ENCODE peak calls at places on chromosomes 12 and 14, in eight cellular contexts. J is fibroblast of lung, R is ovary, O is HFF-Myc, Z is psoas muscle, G is mammary epithelial cell, N is cardiac muscle cell, D is SK-N-SH. T is an unnamed sample.

GRCh38 chr12:54019924-54020586 is 8.2 kb upstream of the HOXC6 start:
- DNase-seq in N (peak), D (no peak), R (peak), J (no peak), Z (peak), O (no peak), G (peak), T (no peak)

GRCh38 chr14:23173039-23173438 is 10.4 kb downstream of the SLC7A8 start:
- DNase-seq in N (no peak), O (no peak), R (no peak), G (no peak), J (no peak), D (no peak), Z (no peak), T (no peak)

GRCh38 chr12:13079440-13079906 is 24.0 kb downstream of the GSG1 start:
- DNase-seq in O (no peak), N (no peak), D (no peak), G (no peak), R (no peak), J (no peak), Z (no peak), T (no peak)

GRCh38 chr12:52148541-52149181 is 43.2 kb downstream of the KRT80 start:
- DNase-seq in N (no peak), Z (no peak), D (no peak), R (no peak), J (no peak), O (no peak), G (peak), T (peak)

GRCh38 chr12:96985515-96986362 is 78.7 kb downstream of the NEDD1 start:
- DNase-seq in D (no peak), R (no peak), Z (peak), N (peak), O (no peak), G (no peak), J (no peak), T (peak)

GRCh38 chr12:60106207-60106606 is 510.4 kb downstream of the SLC16A7 start:
- DNase-seq in G (no peak), R (no peak), O (peak), N (no peak), Z (no peak), J (peak), D (no peak), T (no peak)

GRCh38 chr12:45217846-45218245 is 2.0 kb downstream of the ANO6 start:
- DNase-seq in Z (no peak), D (no peak), R (no peak), J (no peak), N (no peak), O (no peak), G (no peak), T (no peak)

GRCh38 chr14:32941668-32942065 is 3.0 kb downstream of the NPAS3 start:
- DNase-seq in R (no peak), O (no peak), J (no peak), D (no peak), Z (no peak), N (no peak), G (no peak), T (no peak)

GRCh38 chr14:38611928-38612327 is 356.0 kb upstream of the CLEC14A start:
- DNase-seq in N (no peak), D (no peak), O (no peak), R (no peak), Z (no peak), G (no peak), J (no peak), T (no peak)

GRCh38 chr14:60514378-60515243 is 5.7 kb downstream of the SIX6 start:
- DNase-seq in J (no peak), N (peak), Z (peak), O (no peak), G (no peak), R (no peak), D (peak), T (peak)

GRCh38 chr14:79253576-79253975 is 957.7 kb downstream of the DIO2 start:
- DNase-seq in Z (no peak), J (no peak), G (no peak), O (no peak), D (no peak), R (no peak), N (no peak), T (no peak)

GRCh38 chr14:94079891-94080605 is 954 bp downstream of the DDX24 start:
- DNase-seq in O (peak), N (no peak), J (peak), D (no peak), G (no peak), R (no peak), Z (no peak), T (no peak)

GRCh38 chr12:38744056-38744455 is 161.3 kb downstream of the CPNE8 start:
- DNase-seq in Z (no peak), O (no peak), J (no peak), D (no peak), N (no peak), G (no peak), R (no peak), T (no peak)

GRCh38 chr14:41636492-41637392 is 30.1 kb downstream of the LRFN5 start:
- DNase-seq in R (no peak), G (no peak), D (no peak), J (no peak), N (no peak), Z (no peak), O (no peak), T (peak)

GRCh38 chr14:105414456-105415371 is 4.9 kb upstream of the MTA1 start:
- DNase-seq in O (no peak), G (peak), N (peak), R (peak), D (peak), Z (peak), J (peak), T (peak)

GRCh38 chr14:101004954-101005353 is 101.4 kb upstream of the RTL1 start:
- DNase-seq in Z (no peak), R (peak), J (peak), O (peak), G (no peak), N (no peak), D (no peak), T (no peak)

GRCh38 chr14:72262771-72263170 is 330.5 kb downstream of the RGS6 start:
- DNase-seq in R (no peak), D (no peak), Z (no peak), G (no peak), J (no peak), O (no peak), N (no peak), T (no peak)

GRCh38 chr14:33493990-33494389 is 456.9 kb downstream of the EGLN3 start:
- DNase-seq in G (no peak), D (no peak), Z (no peak), J (no peak), O (no peak), N (no peak), R (no peak), T (no peak)

GRCh38 chr14:101069666-101070362 is 166.3 kb upstream of the RTL1 start:
- DNase-seq in R (peak), N (no peak), J (no peak), G (no peak), D (no peak), Z (peak), O (no peak), T (no peak)

GRCh38 chr14:54202288-54202687 is 194.5 kb upstream of the CDKN3 start:
- DNase-seq in R (no peak), N (no peak), D (no peak), G (no peak), J (no peak), O (no peak), Z (no peak), T (no peak)

GRCh38 chr12:64999157-64999425 is 122.0 kb downstream of the WIF1 start:
- DNase-seq in J (no peak), D (no peak), O (no peak), Z (no peak), G (no peak), R (no peak), N (no peak), T (no peak)

GRCh38 chr14:97027256-97027999 is 230.2 kb downstream of the VRK1 start:
- DNase-seq in D (no peak), J (no peak), G (no peak), Z (no peak), R (no peak), N (no peak), O (no peak), T (no peak)

GRCh38 chr14:68694516-68695235 is 98.2 kb downstream of the ZFP36L1 start:
- DNase-seq in D (no peak), R (no peak), J (peak), G (no peak), N (no peak), O (no peak), Z (no peak), T (no peak)

DNA sequence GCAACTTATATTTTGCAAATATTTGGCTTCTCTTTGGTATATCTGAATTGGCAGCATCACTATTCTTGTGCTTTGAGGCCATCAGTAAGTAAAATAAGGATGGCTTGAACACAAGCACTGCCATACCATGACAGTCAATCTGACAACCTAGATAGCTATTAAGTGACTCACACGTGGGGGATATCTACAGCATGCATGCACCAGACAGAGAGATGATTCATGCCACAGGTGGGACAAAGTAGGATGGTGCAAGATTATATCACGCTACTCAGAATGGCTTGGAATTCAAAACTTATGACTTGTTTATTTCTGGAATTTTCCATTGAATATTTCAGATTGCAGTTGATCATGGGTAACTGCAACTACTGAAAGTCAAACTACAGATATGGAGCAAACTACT is 675.6 kb upstream of the MDGA2 start:
- DNase-seq in O (no peak), N (no peak), R (no peak), D (no peak), J (no peak), Z (no peak), G (peak), T (no peak)
- TF ChIP-seq CTCF in O (no peak), N (no peak), R (no peak), D (no peak), J (no peak), Z (no peak), G (no peak), T (no peak)

DNA sequence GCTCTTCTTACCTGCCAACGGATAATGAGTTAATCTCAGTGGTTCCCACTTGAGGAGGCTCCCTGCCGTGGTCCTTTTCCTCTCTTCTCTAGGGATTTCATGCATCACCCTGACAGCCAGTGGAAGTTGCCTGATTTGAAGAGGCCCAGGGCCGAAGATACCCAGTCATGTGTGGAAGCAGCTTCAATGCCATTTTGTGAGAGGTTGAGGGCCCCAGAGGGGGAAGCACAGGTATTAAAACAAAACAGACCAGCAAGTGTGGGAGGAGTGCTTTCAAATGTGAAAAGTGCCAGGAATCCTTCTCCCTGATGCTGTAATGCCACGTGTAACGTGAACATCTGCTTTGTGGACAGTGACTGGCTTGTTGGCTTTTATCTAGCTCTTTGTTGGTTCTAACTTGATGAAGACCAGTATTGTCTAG is 1.5 kb downstream of the TCP11L2 start:
- DNase-seq in O (no peak), D (no peak), J (no peak), Z (no peak), R (no peak), G (no peak), N (no peak), T (no peak)
- H3K4me3 ChIP-seq in O (no peak), D (peak), J (peak), Z (peak), R (peak), G (peak), N (peak), T (no peak)

DNA sequence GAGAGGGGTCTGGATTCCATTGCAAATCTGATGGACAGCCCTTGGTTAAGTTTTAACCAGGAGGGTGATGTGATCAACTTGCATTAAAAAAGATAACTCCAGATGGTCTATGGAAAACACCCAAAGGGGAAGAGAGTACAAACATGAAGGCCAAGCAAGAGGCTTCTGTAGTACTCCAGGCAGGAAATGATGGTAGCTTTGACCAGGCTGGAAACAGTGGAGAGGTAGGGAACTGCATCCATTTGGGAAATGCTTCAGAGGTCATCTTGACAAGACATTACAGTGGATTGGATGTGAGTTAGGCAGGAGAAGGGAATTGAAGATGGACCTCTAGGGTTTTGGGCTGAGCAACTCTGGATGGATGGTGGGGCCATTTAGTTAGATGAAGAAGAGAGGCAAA is 391.1 kb downstream of the IPO8 start:
- DNase-seq in Z (no peak), J (no peak), O (no peak), D (no peak), R (no peak), N (no peak), G (no peak), T (no peak)
- TF ChIP-seq CTCF in Z (no peak), J (no peak), O (no peak), D (no peak), R (no peak), N (no peak), G (no peak), T (no peak)

GRCh38 chr12:16389594-16389993 is 42.1 kb downstream of the MGST1 start:
- DNase-seq in O (peak), Z (no peak), R (no peak), N (no peak), D (no peak), G (peak), J (peak), T (no peak)

GRCh38 chr12:16387919-16388318 is 40.5 kb downstream of the MGST1 start:
- DNase-seq in G (no peak), N (no peak), O (no peak), Z (no peak), J (no peak), D (no peak), R (no peak), T (no peak)

GRCh38 chr12:16384732-16385131 is 37.3 kb downstream of the MGST1 start:
- DNase-seq in G (no peak), D (no peak), N (no peak), R (no peak), J (no peak), O (no peak), Z (no peak), T (no peak)

DNA sequence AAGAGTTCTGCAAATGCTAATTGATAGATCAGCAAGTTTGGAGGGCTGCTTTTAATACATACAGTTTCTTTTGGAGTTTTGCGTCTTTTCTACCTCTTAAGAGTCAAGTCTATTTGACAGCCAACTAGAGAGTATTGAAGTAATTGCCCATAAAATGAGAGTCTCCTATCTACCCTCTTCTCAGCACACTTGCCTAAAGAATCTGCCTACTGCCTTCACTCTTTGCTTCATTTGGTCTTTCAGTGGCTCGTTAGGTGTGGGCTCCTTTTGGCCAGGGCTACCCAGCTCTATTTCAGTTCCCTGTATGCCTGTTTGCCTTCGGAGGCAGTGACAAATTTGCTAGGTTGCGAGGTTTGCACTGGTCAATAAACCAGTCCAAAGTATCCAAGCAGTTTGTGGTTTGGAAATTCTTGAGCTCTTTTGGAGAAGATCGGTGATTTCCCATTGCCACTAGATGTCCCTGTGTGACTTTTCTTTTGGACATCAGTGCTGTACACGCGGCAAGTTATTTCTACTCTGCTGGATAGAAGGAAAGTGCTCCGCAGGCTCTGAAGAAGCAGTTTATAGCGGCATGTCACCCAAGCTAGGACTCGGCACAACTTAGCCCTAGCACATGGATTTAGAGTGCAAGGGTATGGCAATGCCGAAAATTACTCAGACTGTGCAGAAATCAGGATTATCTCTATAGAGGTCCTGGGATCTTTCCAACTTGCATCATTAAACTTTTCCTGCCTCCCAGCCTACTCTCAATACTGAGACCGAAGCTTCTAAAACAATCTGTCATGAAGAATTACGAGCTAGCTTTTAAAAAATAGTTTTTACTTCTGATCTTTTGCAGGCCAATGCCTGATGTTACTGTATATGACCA is 38.6 kb downstream of the MGST1 start:
- DNase-seq in O (peak), J (peak), D (peak), Z (no peak), G (peak), N (peak), R (peak), T (peak)
- H3K4me3 ChIP-seq in O (no peak), J (peak), D (no peak), Z (no peak), G (no peak), N (no peak), R (no peak), T (no peak)

GRCh38 chr14:102774391-102775153 is 2.7 kb upstream of the TRAF3 start:
- DNase-seq in G (peak), R (peak), O (no peak), D (peak), J (peak), N (peak), Z (no peak), T (peak)
- TF ChIP-seq CTCF in G (peak), R (no peak), O (peak), D (peak), J (peak), N (peak), Z (peak), T (peak)

GRCh38 chr14:51828017-51828797 is 32.2 kb upstream of the GNG2 start:
- DNase-seq in D (no peak), Z (no peak), G (peak), R (no peak), N (no peak), O (no peak), J (peak), T (peak)
- H3K4me3 ChIP-seq in D (no peak), Z (no peak), G (no peak), R (no peak), N (no peak), O (no peak), J (no peak), T (no peak)

DNA sequence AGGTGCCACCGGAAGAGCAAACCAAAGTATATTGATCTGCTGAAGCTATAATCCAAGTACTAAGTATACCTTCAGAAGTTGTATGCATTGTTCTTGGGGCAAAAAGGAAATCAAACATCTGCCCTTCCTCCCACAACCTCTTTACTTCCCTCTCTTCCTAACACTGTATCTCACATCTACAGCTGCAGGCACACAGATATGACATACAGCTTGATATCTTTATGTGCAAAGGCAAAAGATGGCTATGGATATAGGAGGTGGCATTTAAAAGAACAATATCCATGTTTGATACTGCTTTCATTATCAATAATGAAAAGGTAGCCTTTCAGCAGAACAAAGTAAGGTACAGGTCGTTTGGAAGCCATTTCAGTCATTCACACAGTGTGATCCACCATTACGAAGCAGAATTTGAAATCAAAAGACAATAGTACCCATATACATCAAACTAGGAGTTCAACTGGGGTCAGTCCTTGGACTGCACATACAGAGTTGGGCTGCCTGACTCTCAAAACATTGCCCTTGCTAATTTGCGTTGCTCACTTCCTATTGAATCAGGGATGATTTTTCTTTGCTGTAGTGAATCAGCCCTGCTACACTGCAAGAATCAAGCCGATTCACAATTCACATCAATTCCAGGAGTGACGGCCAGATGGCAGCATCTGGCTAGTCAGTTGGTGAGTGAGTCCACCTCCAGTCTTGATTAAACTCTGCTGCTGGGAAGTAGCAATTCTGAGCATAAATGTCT is 8.9 kb downstream of the ANG start:
- DNase-seq in J (peak), O (peak), R (peak), N (peak), G (peak), D (peak), Z (no peak), T (peak)
- TF ChIP-seq CTCF in J (peak), O (peak), R (peak), N (peak), G (peak), D (peak), Z (peak), T (peak)

GRCh38 chr12:104956870-104957301 is 1.2 kb downstream of the SLC41A2 start:
- DNase-seq in Z (no peak), N (no peak), R (no peak), G (no peak), O (no peak), D (no peak), J (peak), T (no peak)
- H3K4me3 ChIP-seq in Z (no peak), N (no peak), R (peak), G (no peak), O (no peak), D (peak), J (peak), T (peak)

DNA sequence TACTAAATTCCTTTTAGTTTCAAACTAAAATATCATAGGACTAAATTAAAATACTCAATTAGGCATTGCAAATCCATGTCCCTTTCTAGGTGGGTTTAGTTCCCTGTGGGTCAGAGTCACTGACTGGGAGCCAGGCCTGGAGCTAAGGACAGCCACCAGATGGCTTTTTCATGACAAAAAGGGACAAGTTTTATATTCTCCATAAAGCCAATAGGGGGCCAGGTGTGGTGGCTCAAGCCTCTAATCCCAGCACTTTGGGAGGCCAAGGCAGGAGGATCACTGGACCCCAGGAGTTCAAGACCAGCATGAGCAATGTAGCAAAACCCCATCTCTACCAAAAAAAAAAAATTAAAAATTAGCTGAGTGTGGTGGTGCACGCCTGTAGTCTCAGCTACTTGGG is 35.4 kb upstream of the EIF5 start:
- DNase-seq in G (no peak), R (no peak), D (peak), Z (no peak), N (no peak), J (no peak), O (no peak), T (peak)
- TF ChIP-seq CTCF in G (no peak), R (no peak), D (no peak), Z (no peak), N (no peak), J (no peak), O (no peak), T (no peak)

T was measured in A549.